ENCODE peak calls at places on chromosome 16, in seven cellular contexts. One of them, this sample, is unnamed.

GRCh38 chr16:8380311-8380710 is 210.0 kb downstream of the TMEM114 start:
- DNase-seq in HCT116: no peak
- DNase-seq in CD4-positive, CD25-positive, alpha-beta regulatory T cell: no peak
- DNase-seq in suprapubic skin: no peak
- DNase-seq in right cardiac atrium: no peak
- DNase-seq in aorta: no peak
- DNase-seq in neural progenitor cell: peak
- DNase-seq in this sample: no peak

GRCh38 chr16:57028086-57028485 is 38.7 kb downstream of the NLRC5 start:
- DNase-seq in neural progenitor cell: no peak
- DNase-seq in right cardiac atrium: no peak
- DNase-seq in HCT116: no peak
- DNase-seq in suprapubic skin: no peak
- DNase-seq in CD4-positive, CD25-positive, alpha-beta regulatory T cell: no peak
- DNase-seq in aorta: peak
- DNase-seq in this sample: no peak

GRCh38 chr16:10770907-10771306 is 27.3 kb downstream of the NUBP1 start:
- DNase-seq in CD4-positive, CD25-positive, alpha-beta regulatory T cell: peak
- DNase-seq in aorta: no peak
- DNase-seq in right cardiac atrium: no peak
- DNase-seq in neural progenitor cell: no peak
- DNase-seq in suprapubic skin: no peak
- DNase-seq in HCT116: no peak
- DNase-seq in this sample: no peak

GRCh38 chr16:1054660-1055556 is 17.6 kb upstream of the SSTR5 start:
- DNase-seq in neural progenitor cell: peak
- DNase-seq in aorta: peak
- DNase-seq in CD4-positive, CD25-positive, alpha-beta regulatory T cell: peak
- DNase-seq in HCT116: peak
- DNase-seq in right cardiac atrium: peak
- DNase-seq in suprapubic skin: no peak
- DNase-seq in this sample: no peak

GRCh38 chr16:85259115-85259830 is 147.0 kb upstream of the CIBAR2 start:
- DNase-seq in neural progenitor cell: no peak
- DNase-seq in aorta: no peak
- DNase-seq in suprapubic skin: no peak
- DNase-seq in right cardiac atrium: no peak
- DNase-seq in HCT116: no peak
- DNase-seq in CD4-positive, CD25-positive, alpha-beta regulatory T cell: no peak
- DNase-seq in this sample: no peak

GRCh38 chr16:15907863-15908478 is 19.6 kb upstream of the CEP20 start:
- DNase-seq in CD4-positive, CD25-positive, alpha-beta regulatory T cell: peak
- DNase-seq in aorta: peak
- DNase-seq in right cardiac atrium: no peak
- DNase-seq in HCT116: peak
- DNase-seq in neural progenitor cell: peak
- DNase-seq in suprapubic skin: no peak
- DNase-seq in this sample: no peak

GRCh38 chr16:26189496-26190005 is 497.8 kb downstream of the HS3ST4 start:
- DNase-seq in CD4-positive, CD25-positive, alpha-beta regulatory T cell: no peak
- DNase-seq in aorta: no peak
- DNase-seq in HCT116: no peak
- DNase-seq in neural progenitor cell: no peak
- DNase-seq in suprapubic skin: no peak
- DNase-seq in right cardiac atrium: no peak
- DNase-seq in this sample: no peak

GRCh38 chr16:5605404-5605803 is 507.8 kb upstream of the EEF2KMT start:
- DNase-seq in aorta: no peak
- DNase-seq in suprapubic skin: no peak
- DNase-seq in right cardiac atrium: no peak
- DNase-seq in neural progenitor cell: no peak
- DNase-seq in CD4-positive, CD25-positive, alpha-beta regulatory T cell: no peak
- DNase-seq in HCT116: no peak
- DNase-seq in this sample: no peak

GRCh38 chr16:53946745-53947386 is 242.9 kb downstream of the FTO start:
- DNase-seq in HCT116: no peak
- DNase-seq in aorta: no peak
- DNase-seq in right cardiac atrium: no peak
- DNase-seq in neural progenitor cell: no peak
- DNase-seq in CD4-positive, CD25-positive, alpha-beta regulatory T cell: no peak
- DNase-seq in suprapubic skin: no peak
- DNase-seq in this sample: no peak

GRCh38 chr16:84689126-84689525 is 10.7 kb upstream of the USP10 start:
- DNase-seq in HCT116: no peak
- DNase-seq in neural progenitor cell: no peak
- DNase-seq in CD4-positive, CD25-positive, alpha-beta regulatory T cell: no peak
- DNase-seq in suprapubic skin: peak
- DNase-seq in right cardiac atrium: no peak
- DNase-seq in aorta: no peak
- DNase-seq in this sample: no peak

GRCh38 chr16:50797456-50797855 is 55.6 kb downstream of the CYLD start:
- DNase-seq in suprapubic skin: no peak
- DNase-seq in HCT116: no peak
- DNase-seq in CD4-positive, CD25-positive, alpha-beta regulatory T cell: no peak
- DNase-seq in neural progenitor cell: no peak
- DNase-seq in aorta: no peak
- DNase-seq in right cardiac atrium: no peak
- DNase-seq in this sample: no peak

GRCh38 chr16:78638371-78638770 is 538.9 kb downstream of the WWOX start:
- DNase-seq in CD4-positive, CD25-positive, alpha-beta regulatory T cell: no peak
- DNase-seq in right cardiac atrium: no peak
- DNase-seq in HCT116: no peak
- DNase-seq in aorta: no peak
- DNase-seq in neural progenitor cell: no peak
- DNase-seq in suprapubic skin: no peak
- DNase-seq in this sample: no peak

GRCh38 chr16:84096447-84097005 is 20.2 kb downstream of the MBTPS1 start:
- DNase-seq in HCT116: no peak
- DNase-seq in suprapubic skin: no peak
- DNase-seq in CD4-positive, CD25-positive, alpha-beta regulatory T cell: no peak
- DNase-seq in neural progenitor cell: no peak
- DNase-seq in aorta: no peak
- DNase-seq in right cardiac atrium: no peak
- DNase-seq in this sample: no peak

GRCh38 chr16:89115216-89115949 is 21.7 kb downstream of the ACSF3 start:
- DNase-seq in neural progenitor cell: no peak
- DNase-seq in right cardiac atrium: peak
- DNase-seq in aorta: peak
- DNase-seq in suprapubic skin: no peak
- DNase-seq in HCT116: no peak
- DNase-seq in CD4-positive, CD25-positive, alpha-beta regulatory T cell: peak
- DNase-seq in this sample: peak

GRCh38 chr16:74991593-74992403 is 6.9 kb upstream of the WDR59 start:
- DNase-seq in suprapubic skin: no peak
- DNase-seq in aorta: no peak
- DNase-seq in neural progenitor cell: no peak
- DNase-seq in HCT116: no peak
- DNase-seq in right cardiac atrium: no peak
- DNase-seq in CD4-positive, CD25-positive, alpha-beta regulatory T cell: no peak
- DNase-seq in this sample: no peak

GRCh38 chr16:69325784-69326171 is 4.6 kb downstream of the PDF start:
- DNase-seq in aorta: peak
- DNase-seq in CD4-positive, CD25-positive, alpha-beta regulatory T cell: no peak
- DNase-seq in suprapubic skin: no peak
- DNase-seq in neural progenitor cell: no peak
- DNase-seq in right cardiac atrium: no peak
- DNase-seq in HCT116: no peak
- DNase-seq in this sample: no peak

GRCh38 chr16:8878523-8878911 is 3.6 kb upstream of the LITAFD start:
- DNase-seq in suprapubic skin: no peak
- DNase-seq in HCT116: no peak
- DNase-seq in right cardiac atrium: no peak
- DNase-seq in CD4-positive, CD25-positive, alpha-beta regulatory T cell: no peak
- DNase-seq in aorta: no peak
- DNase-seq in neural progenitor cell: no peak
- DNase-seq in this sample: peak

GRCh38 chr16:85986931-85987749 is 88.2 kb downstream of the IRF8 start:
- DNase-seq in right cardiac atrium: no peak
- DNase-seq in CD4-positive, CD25-positive, alpha-beta regulatory T cell: peak
- DNase-seq in HCT116: no peak
- DNase-seq in neural progenitor cell: peak
- DNase-seq in aorta: peak
- DNase-seq in suprapubic skin: no peak
- DNase-seq in this sample: peak

GRCh38 chr16:10501016-10501607 is 79.3 kb downstream of the EMP2 start:
- DNase-seq in neural progenitor cell: no peak
- DNase-seq in HCT116: no peak
- DNase-seq in right cardiac atrium: no peak
- DNase-seq in aorta: no peak
- DNase-seq in suprapubic skin: no peak
- DNase-seq in CD4-positive, CD25-positive, alpha-beta regulatory T cell: peak
- DNase-seq in this sample: no peak

GRCh38 chr16:54248863-54249710 is 37.5 kb downstream of the IRX3 start:
- DNase-seq in aorta: no peak
- DNase-seq in HCT116: no peak
- DNase-seq in suprapubic skin: no peak
- DNase-seq in CD4-positive, CD25-positive, alpha-beta regulatory T cell: no peak
- DNase-seq in neural progenitor cell: no peak
- DNase-seq in right cardiac atrium: no peak
- DNase-seq in this sample: no peak

GRCh38 chr16:11679250-11679649 is 11.0 kb downstream of the SNN start:
- DNase-seq in neural progenitor cell: no peak
- DNase-seq in right cardiac atrium: no peak
- DNase-seq in CD4-positive, CD25-positive, alpha-beta regulatory T cell: no peak
- DNase-seq in HCT116: no peak
- DNase-seq in aorta: peak
- DNase-seq in suprapubic skin: peak
- DNase-seq in this sample: peak

GRCh38 chr16:52050418-52050817 is 496.5 kb downstream of the TOX3 start:
- DNase-seq in CD4-positive, CD25-positive, alpha-beta regulatory T cell: no peak
- DNase-seq in neural progenitor cell: no peak
- DNase-seq in aorta: no peak
- DNase-seq in right cardiac atrium: no peak
- DNase-seq in HCT116: no peak
- DNase-seq in suprapubic skin: no peak
- DNase-seq in this sample: no peak

GRCh38 chr16:86869288-86870022 is 291.1 kb downstream of the FOXL1 start:
- DNase-seq in suprapubic skin: no peak
- DNase-seq in aorta: no peak
- DNase-seq in CD4-positive, CD25-positive, alpha-beta regulatory T cell: no peak
- DNase-seq in HCT116: no peak
- DNase-seq in neural progenitor cell: no peak
- DNase-seq in right cardiac atrium: no peak
- DNase-seq in this sample: no peak

GRCh38 chr16:88831838-88832237 is 20.1 kb upstream of the APRT start:
- DNase-seq in right cardiac atrium: no peak
- DNase-seq in neural progenitor cell: no peak
- DNase-seq in CD4-positive, CD25-positive, alpha-beta regulatory T cell: no peak
- DNase-seq in aorta: no peak
- DNase-seq in HCT116: no peak
- DNase-seq in suprapubic skin: no peak
- DNase-seq in this sample: no peak

GRCh38 chr16:53605979-53606378 is 97.7 kb downstream of the RPGRIP1L start:
- DNase-seq in HCT116: no peak
- DNase-seq in right cardiac atrium: no peak
- DNase-seq in CD4-positive, CD25-positive, alpha-beta regulatory T cell: no peak
- DNase-seq in aorta: no peak
- DNase-seq in suprapubic skin: no peak
- DNase-seq in neural progenitor cell: no peak
- DNase-seq in this sample: no peak

DNA sequence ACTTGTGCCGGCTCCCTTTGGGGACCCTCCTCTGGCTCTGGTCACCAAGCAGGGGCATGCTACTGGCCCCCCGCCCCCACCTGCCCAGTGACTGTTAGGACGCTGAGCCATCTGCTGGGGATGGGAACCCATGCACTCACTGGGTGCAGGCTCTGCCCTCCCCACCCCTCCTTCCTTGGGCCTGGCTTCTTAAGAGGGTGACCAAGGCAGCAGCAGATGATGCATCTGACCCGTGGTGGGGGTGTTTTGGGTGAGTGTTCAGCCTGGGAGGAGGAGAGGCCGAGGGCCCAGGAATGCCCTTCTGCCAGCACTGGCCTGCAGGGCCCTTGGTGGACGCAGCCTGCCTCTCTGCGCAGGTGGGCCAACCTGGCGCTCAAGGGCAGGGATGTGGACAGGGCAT is 19.2 kb upstream of the MTSS2 start:
- DNase-seq in suprapubic skin: no peak
- DNase-seq in CD4-positive, CD25-positive, alpha-beta regulatory T cell: no peak
- DNase-seq in HCT116: no peak
- DNase-seq in aorta: no peak
- DNase-seq in right cardiac atrium: no peak
- DNase-seq in neural progenitor cell: no peak
- DNase-seq in this sample: no peak
- H3K27ac ChIP-seq in suprapubic skin: peak
- H3K27ac ChIP-seq in CD4-positive, CD25-positive, alpha-beta regulatory T cell: no peak
- H3K27ac ChIP-seq in HCT116: no peak
- H3K27ac ChIP-seq in aorta: peak
- H3K27ac ChIP-seq in right cardiac atrium: no peak
- H3K27ac ChIP-seq in neural progenitor cell: no peak
- H3K27ac ChIP-seq in this sample: no peak

DNA sequence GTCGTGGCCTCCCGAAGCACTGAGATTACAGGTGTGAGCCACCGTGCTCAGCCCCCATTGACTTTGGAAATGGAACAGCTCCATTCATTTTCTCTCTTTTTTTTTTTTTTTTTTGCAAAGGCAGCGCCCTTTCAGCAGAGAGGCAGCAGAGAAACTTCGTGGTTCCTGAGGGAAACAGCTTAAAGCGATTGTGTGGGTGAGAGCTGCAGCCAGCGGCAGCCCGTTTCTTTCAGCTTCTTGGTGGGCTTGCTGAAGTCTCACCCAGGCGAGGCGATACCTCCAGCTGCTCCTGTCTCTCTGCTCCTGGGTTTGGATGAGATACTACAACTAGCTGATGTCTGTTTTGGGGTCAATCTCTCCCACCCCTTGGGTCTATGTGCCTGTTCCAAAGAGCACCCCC is 7.7 kb downstream of the KDM8 start:
- DNase-seq in HCT116: no peak
- DNase-seq in suprapubic skin: no peak
- DNase-seq in CD4-positive, CD25-positive, alpha-beta regulatory T cell: no peak
- DNase-seq in neural progenitor cell: no peak
- DNase-seq in right cardiac atrium: no peak
- DNase-seq in aorta: no peak
- DNase-seq in this sample: no peak
- H3K27ac ChIP-seq in HCT116: no peak
- H3K27ac ChIP-seq in suprapubic skin: no peak
- H3K27ac ChIP-seq in CD4-positive, CD25-positive, alpha-beta regulatory T cell: no peak
- H3K27ac ChIP-seq in neural progenitor cell: no peak
- H3K27ac ChIP-seq in right cardiac atrium: no peak
- H3K27ac ChIP-seq in aorta: no peak
- H3K27ac ChIP-seq in this sample: no peak

GRCh38 chr16:14529010-14529669 is 100.9 kb downstream of the PARN start:
- DNase-seq in neural progenitor cell: peak
- DNase-seq in CD4-positive, CD25-positive, alpha-beta regulatory T cell: peak
- DNase-seq in HCT116: peak
- DNase-seq in suprapubic skin: peak
- DNase-seq in aorta: peak
- DNase-seq in right cardiac atrium: peak
- DNase-seq in this sample: peak
- H3K27ac ChIP-seq in neural progenitor cell: no peak
- H3K27ac ChIP-seq in CD4-positive, CD25-positive, alpha-beta regulatory T cell: no peak
- H3K27ac ChIP-seq in HCT116: peak
- H3K27ac ChIP-seq in suprapubic skin: no peak
- H3K27ac ChIP-seq in aorta: no peak
- H3K27ac ChIP-seq in right cardiac atrium: peak
- H3K27ac ChIP-seq in this sample: no peak

DNA sequence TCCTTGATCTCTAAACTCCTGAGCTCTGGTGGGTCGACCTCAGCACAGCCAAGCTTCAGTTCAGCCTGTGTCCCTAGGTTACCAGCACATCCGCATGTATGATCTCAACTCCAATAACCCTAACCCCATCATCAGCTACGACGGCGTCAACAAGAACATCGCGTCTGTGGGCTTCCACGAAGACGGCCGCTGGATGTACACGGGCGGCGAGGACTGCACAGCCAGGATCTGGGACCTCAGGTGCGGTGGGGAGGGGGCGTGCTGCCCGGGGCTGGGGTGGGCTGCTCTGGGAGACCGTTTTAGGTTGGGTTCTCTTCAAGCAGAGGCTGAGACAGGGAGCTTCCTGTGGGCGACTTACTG is 1.1 kb downstream of the MLST8 start:
- DNase-seq in suprapubic skin: no peak
- DNase-seq in CD4-positive, CD25-positive, alpha-beta regulatory T cell: no peak
- DNase-seq in neural progenitor cell: no peak
- DNase-seq in right cardiac atrium: no peak
- DNase-seq in HCT116: no peak
- DNase-seq in aorta: no peak
- DNase-seq in this sample: peak
- H3K27ac ChIP-seq in suprapubic skin: no peak
- H3K27ac ChIP-seq in CD4-positive, CD25-positive, alpha-beta regulatory T cell: peak
- H3K27ac ChIP-seq in neural progenitor cell: no peak
- H3K27ac ChIP-seq in right cardiac atrium: no peak
- H3K27ac ChIP-seq in HCT116: peak
- H3K27ac ChIP-seq in aorta: no peak
- H3K27ac ChIP-seq in this sample: peak